ENCODE peak calls at places on chromosomes 11 and 22, in ten cellular contexts. One of them, this sample, is unnamed.

GRCh38 chr11:8638300-8638699 is 44.2 kb downstream of the TRIM66 start:
- DNase-seq in HFF-Myc: no peak
- DNase-seq in fibroblast of villous mesenchyme: peak
- DNase-seq in SK-N-SH: no peak
- DNase-seq in fibroblast of pulmonary artery: peak
- DNase-seq in fibroblast of lung: peak
- DNase-seq in upper lobe of right lung: no peak
- DNase-seq in ovary: no peak
- DNase-seq in heart left ventricle: no peak
- DNase-seq in tibial artery: no peak
- DNase-seq in this sample: no peak

GRCh38 chr11:111604392-111605009 is 2.3 kb downstream of the SIK2 start:
- DNase-seq in HFF-Myc: no peak
- DNase-seq in fibroblast of villous mesenchyme: peak
- DNase-seq in SK-N-SH: peak
- DNase-seq in fibroblast of pulmonary artery: peak
- DNase-seq in fibroblast of lung: peak
- DNase-seq in upper lobe of right lung: no peak
- DNase-seq in ovary: no peak
- DNase-seq in heart left ventricle: no peak
- DNase-seq in tibial artery: no peak
- DNase-seq in this sample: no peak

GRCh38 chr22:19874307-19875060 is 19.8 kb upstream of the GNB1L start:
- DNase-seq in HFF-Myc: no peak
- DNase-seq in fibroblast of villous mesenchyme: no peak
- DNase-seq in SK-N-SH: peak
- DNase-seq in fibroblast of pulmonary artery: no peak
- DNase-seq in fibroblast of lung: peak
- DNase-seq in upper lobe of right lung: peak
- DNase-seq in ovary: peak
- DNase-seq in heart left ventricle: peak
- DNase-seq in tibial artery: peak
- DNase-seq in this sample: no peak

GRCh38 chr22:38267086-38267485 is 5.7 kb downstream of the TMEM184B start:
- DNase-seq in HFF-Myc: no peak
- DNase-seq in fibroblast of villous mesenchyme: peak
- DNase-seq in SK-N-SH: no peak
- DNase-seq in fibroblast of pulmonary artery: peak
- DNase-seq in fibroblast of lung: peak
- DNase-seq in upper lobe of right lung: no peak
- DNase-seq in ovary: peak
- DNase-seq in heart left ventricle: peak
- DNase-seq in tibial artery: no peak
- DNase-seq in this sample: peak

GRCh38 chr11:17386331-17387084 is 2.0 kb downstream of the KCNJ11 start:
- DNase-seq in HFF-Myc: no peak
- DNase-seq in fibroblast of villous mesenchyme: peak
- DNase-seq in SK-N-SH: peak
- DNase-seq in fibroblast of pulmonary artery: peak
- DNase-seq in fibroblast of lung: peak
- DNase-seq in upper lobe of right lung: no peak
- DNase-seq in ovary: no peak
- DNase-seq in heart left ventricle: peak
- DNase-seq in tibial artery: peak
- DNase-seq in this sample: peak

GRCh38 chr22:47285981-47286380 is 523.5 kb downstream of the TBC1D22A start:
- DNase-seq in HFF-Myc: no peak
- DNase-seq in fibroblast of villous mesenchyme: no peak
- DNase-seq in SK-N-SH: no peak
- DNase-seq in fibroblast of pulmonary artery: no peak
- DNase-seq in fibroblast of lung: no peak
- DNase-seq in upper lobe of right lung: peak
- DNase-seq in ovary: no peak
- DNase-seq in heart left ventricle: no peak
- DNase-seq in tibial artery: no peak
- DNase-seq in this sample: no peak

GRCh38 chr11:10004526-10005113 is 289.4 kb downstream of the SBF2 start:
- DNase-seq in HFF-Myc: no peak
- DNase-seq in fibroblast of villous mesenchyme: no peak
- DNase-seq in SK-N-SH: no peak
- DNase-seq in fibroblast of pulmonary artery: no peak
- DNase-seq in fibroblast of lung: peak
- DNase-seq in upper lobe of right lung: no peak
- DNase-seq in ovary: no peak
- DNase-seq in heart left ventricle: no peak
- DNase-seq in tibial artery: no peak
- DNase-seq in this sample: no peak

GRCh38 chr11:60870733-60871377 is 3.5 kb downstream of the ZP1 start:
- DNase-seq in HFF-Myc: no peak
- DNase-seq in fibroblast of villous mesenchyme: no peak
- DNase-seq in SK-N-SH: no peak
- DNase-seq in fibroblast of pulmonary artery: no peak
- DNase-seq in fibroblast of lung: no peak
- DNase-seq in upper lobe of right lung: no peak
- DNase-seq in ovary: no peak
- DNase-seq in heart left ventricle: no peak
- DNase-seq in tibial artery: peak
- DNase-seq in this sample: no peak

GRCh38 chr22:37222440-37222971 is 10.2 kb upstream of the SSTR3 start:
- DNase-seq in HFF-Myc: no peak
- DNase-seq in fibroblast of villous mesenchyme: no peak
- DNase-seq in SK-N-SH: no peak
- DNase-seq in fibroblast of pulmonary artery: no peak
- DNase-seq in fibroblast of lung: no peak
- DNase-seq in upper lobe of right lung: no peak
- DNase-seq in ovary: no peak
- DNase-seq in heart left ventricle: no peak
- DNase-seq in tibial artery: no peak
- DNase-seq in this sample: no peak
- TF ChIP-seq CTCF in HFF-Myc: no peak
- TF ChIP-seq CTCF in fibroblast of villous mesenchyme: no peak
- TF ChIP-seq CTCF in SK-N-SH: no peak
- TF ChIP-seq CTCF in fibroblast of pulmonary artery: no peak
- TF ChIP-seq CTCF in fibroblast of lung: no peak
- TF ChIP-seq CTCF in upper lobe of right lung: no peak
- TF ChIP-seq CTCF in ovary: no peak
- TF ChIP-seq CTCF in heart left ventricle: no peak
- TF ChIP-seq CTCF in tibial artery: no peak
- TF ChIP-seq CTCF in this sample: no peak

GRCh38 chr11:75664366-75664765 is 4.5 kb downstream of the MAP6 start:
- DNase-seq in HFF-Myc: no peak
- DNase-seq in fibroblast of villous mesenchyme: no peak
- DNase-seq in SK-N-SH: no peak
- DNase-seq in fibroblast of pulmonary artery: no peak
- DNase-seq in fibroblast of lung: no peak
- DNase-seq in upper lobe of right lung: no peak
- DNase-seq in ovary: no peak
- DNase-seq in heart left ventricle: no peak
- DNase-seq in tibial artery: no peak
- DNase-seq in this sample: no peak

GRCh38 chr11:75659836-75660235 is 9.0 kb downstream of the MAP6 start:
- DNase-seq in HFF-Myc: no peak
- DNase-seq in fibroblast of villous mesenchyme: peak
- DNase-seq in SK-N-SH: no peak
- DNase-seq in fibroblast of pulmonary artery: no peak
- DNase-seq in fibroblast of lung: no peak
- DNase-seq in upper lobe of right lung: no peak
- DNase-seq in ovary: no peak
- DNase-seq in heart left ventricle: no peak
- DNase-seq in tibial artery: no peak
- DNase-seq in this sample: no peak

GRCh38 chr11:75665126-75665525 is 3.7 kb downstream of the MAP6 start:
- DNase-seq in HFF-Myc: no peak
- DNase-seq in fibroblast of villous mesenchyme: no peak
- DNase-seq in SK-N-SH: no peak
- DNase-seq in fibroblast of pulmonary artery: no peak
- DNase-seq in fibroblast of lung: no peak
- DNase-seq in upper lobe of right lung: no peak
- DNase-seq in ovary: no peak
- DNase-seq in heart left ventricle: no peak
- DNase-seq in tibial artery: no peak
- DNase-seq in this sample: no peak

GRCh38 chr11:75667268-75667830 is 1.5 kb downstream of the MAP6 start:
- DNase-seq in HFF-Myc: no peak
- DNase-seq in fibroblast of villous mesenchyme: no peak
- DNase-seq in SK-N-SH: peak
- DNase-seq in fibroblast of pulmonary artery: peak
- DNase-seq in fibroblast of lung: peak
- DNase-seq in upper lobe of right lung: peak
- DNase-seq in ovary: no peak
- DNase-seq in heart left ventricle: peak
- DNase-seq in tibial artery: no peak
- DNase-seq in this sample: peak

DNA sequence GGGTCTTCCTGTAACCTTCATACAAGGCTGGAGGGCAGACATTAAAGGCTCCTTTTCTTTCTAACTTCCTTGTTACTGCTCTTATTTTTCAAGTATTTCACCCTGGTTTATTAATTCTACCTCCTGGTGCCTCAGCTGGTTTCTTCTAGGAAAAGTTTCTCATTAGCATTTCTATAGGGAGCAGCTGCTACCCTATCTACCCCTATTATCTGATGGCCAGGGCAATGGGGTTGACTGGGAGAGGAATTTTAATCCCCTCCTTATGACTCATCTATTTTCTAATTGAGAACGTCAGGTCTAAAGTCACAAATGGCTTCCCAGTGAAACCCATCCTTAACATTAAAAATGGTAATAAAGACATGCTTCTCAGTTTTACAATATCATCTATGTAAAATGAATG is 5.0 kb downstream of the MAP6 start:
- DNase-seq in HFF-Myc: no peak
- DNase-seq in fibroblast of villous mesenchyme: no peak
- DNase-seq in SK-N-SH: no peak
- DNase-seq in fibroblast of pulmonary artery: no peak
- DNase-seq in fibroblast of lung: no peak
- DNase-seq in upper lobe of right lung: no peak
- DNase-seq in ovary: no peak
- DNase-seq in heart left ventricle: no peak
- DNase-seq in tibial artery: no peak
- DNase-seq in this sample: no peak
- H3K4me3 ChIP-seq in HFF-Myc: no peak
- H3K4me3 ChIP-seq in fibroblast of villous mesenchyme: no peak
- H3K4me3 ChIP-seq in SK-N-SH: no peak
- H3K4me3 ChIP-seq in fibroblast of pulmonary artery: no peak
- H3K4me3 ChIP-seq in fibroblast of lung: no peak
- H3K4me3 ChIP-seq in upper lobe of right lung: no peak
- H3K4me3 ChIP-seq in ovary: no peak
- H3K4me3 ChIP-seq in heart left ventricle: no peak
- H3K4me3 ChIP-seq in tibial artery: no peak
- H3K4me3 ChIP-seq in this sample: no peak

GRCh38 chr11:87352759-87353707 is 315.3 kb downstream of the TMEM135 start:
- DNase-seq in HFF-Myc: peak
- DNase-seq in fibroblast of villous mesenchyme: peak
- DNase-seq in SK-N-SH: peak
- DNase-seq in fibroblast of pulmonary artery: peak
- DNase-seq in fibroblast of lung: peak
- DNase-seq in upper lobe of right lung: peak
- DNase-seq in ovary: peak
- DNase-seq in heart left ventricle: peak
- DNase-seq in tibial artery: peak
- DNase-seq in this sample: peak

GRCh38 chr11:87347441-87347840 is 309.7 kb downstream of the TMEM135 start:
- DNase-seq in HFF-Myc: no peak
- DNase-seq in fibroblast of villous mesenchyme: no peak
- DNase-seq in SK-N-SH: no peak
- DNase-seq in fibroblast of pulmonary artery: no peak
- DNase-seq in fibroblast of lung: no peak
- DNase-seq in upper lobe of right lung: no peak
- DNase-seq in ovary: no peak
- DNase-seq in heart left ventricle: no peak
- DNase-seq in tibial artery: no peak
- DNase-seq in this sample: no peak

GRCh38 chr11:87351671-87352070 is 313.9 kb downstream of the TMEM135 start:
- DNase-seq in HFF-Myc: no peak
- DNase-seq in fibroblast of villous mesenchyme: no peak
- DNase-seq in SK-N-SH: no peak
- DNase-seq in fibroblast of pulmonary artery: no peak
- DNase-seq in fibroblast of lung: no peak
- DNase-seq in upper lobe of right lung: no peak
- DNase-seq in ovary: no peak
- DNase-seq in heart left ventricle: no peak
- DNase-seq in tibial artery: no peak
- DNase-seq in this sample: no peak

GRCh38 chr11:87347860-87348259 is 310.1 kb downstream of the TMEM135 start:
- DNase-seq in HFF-Myc: no peak
- DNase-seq in fibroblast of villous mesenchyme: no peak
- DNase-seq in SK-N-SH: no peak
- DNase-seq in fibroblast of pulmonary artery: no peak
- DNase-seq in fibroblast of lung: no peak
- DNase-seq in upper lobe of right lung: no peak
- DNase-seq in ovary: no peak
- DNase-seq in heart left ventricle: no peak
- DNase-seq in tibial artery: no peak
- DNase-seq in this sample: no peak
- TF ChIP-seq CTCF in HFF-Myc: no peak
- TF ChIP-seq CTCF in fibroblast of villous mesenchyme: no peak
- TF ChIP-seq CTCF in SK-N-SH: no peak
- TF ChIP-seq CTCF in fibroblast of pulmonary artery: no peak
- TF ChIP-seq CTCF in fibroblast of lung: no peak
- TF ChIP-seq CTCF in upper lobe of right lung: no peak
- TF ChIP-seq CTCF in ovary: no peak
- TF ChIP-seq CTCF in heart left ventricle: no peak
- TF ChIP-seq CTCF in tibial artery: no peak
- TF ChIP-seq CTCF in this sample: no peak

GRCh38 chr11:66281001-66281400 is 3.0 kb downstream of the CNIH2 start:
- DNase-seq in HFF-Myc: no peak
- DNase-seq in fibroblast of villous mesenchyme: no peak
- DNase-seq in SK-N-SH: no peak
- DNase-seq in fibroblast of pulmonary artery: no peak
- DNase-seq in fibroblast of lung: peak
- DNase-seq in upper lobe of right lung: no peak
- DNase-seq in ovary: no peak
- DNase-seq in heart left ventricle: no peak
- DNase-seq in tibial artery: no peak
- DNase-seq in this sample: no peak

GRCh38 chr11:66282468-66283455 is 4.8 kb downstream of the CNIH2 start:
- DNase-seq in HFF-Myc: peak
- DNase-seq in fibroblast of villous mesenchyme: peak
- DNase-seq in SK-N-SH: peak
- DNase-seq in fibroblast of pulmonary artery: peak
- DNase-seq in fibroblast of lung: peak
- DNase-seq in upper lobe of right lung: peak
- DNase-seq in ovary: peak
- DNase-seq in heart left ventricle: peak
- DNase-seq in tibial artery: peak
- DNase-seq in this sample: peak

GRCh38 chr11:66280428-66280827 is 2.5 kb downstream of the CNIH2 start:
- DNase-seq in HFF-Myc: no peak
- DNase-seq in fibroblast of villous mesenchyme: no peak
- DNase-seq in SK-N-SH: peak
- DNase-seq in fibroblast of pulmonary artery: no peak
- DNase-seq in fibroblast of lung: no peak
- DNase-seq in upper lobe of right lung: no peak
- DNase-seq in ovary: peak
- DNase-seq in heart left ventricle: no peak
- DNase-seq in tibial artery: no peak
- DNase-seq in this sample: no peak

GRCh38 chr11:66283461-66284105 is 5.4 kb downstream of the YIF1A start:
- DNase-seq in HFF-Myc: no peak
- DNase-seq in fibroblast of villous mesenchyme: no peak
- DNase-seq in SK-N-SH: peak
- DNase-seq in fibroblast of pulmonary artery: no peak
- DNase-seq in fibroblast of lung: no peak
- DNase-seq in upper lobe of right lung: no peak
- DNase-seq in ovary: no peak
- DNase-seq in heart left ventricle: no peak
- DNase-seq in tibial artery: no peak
- DNase-seq in this sample: no peak

DNA sequence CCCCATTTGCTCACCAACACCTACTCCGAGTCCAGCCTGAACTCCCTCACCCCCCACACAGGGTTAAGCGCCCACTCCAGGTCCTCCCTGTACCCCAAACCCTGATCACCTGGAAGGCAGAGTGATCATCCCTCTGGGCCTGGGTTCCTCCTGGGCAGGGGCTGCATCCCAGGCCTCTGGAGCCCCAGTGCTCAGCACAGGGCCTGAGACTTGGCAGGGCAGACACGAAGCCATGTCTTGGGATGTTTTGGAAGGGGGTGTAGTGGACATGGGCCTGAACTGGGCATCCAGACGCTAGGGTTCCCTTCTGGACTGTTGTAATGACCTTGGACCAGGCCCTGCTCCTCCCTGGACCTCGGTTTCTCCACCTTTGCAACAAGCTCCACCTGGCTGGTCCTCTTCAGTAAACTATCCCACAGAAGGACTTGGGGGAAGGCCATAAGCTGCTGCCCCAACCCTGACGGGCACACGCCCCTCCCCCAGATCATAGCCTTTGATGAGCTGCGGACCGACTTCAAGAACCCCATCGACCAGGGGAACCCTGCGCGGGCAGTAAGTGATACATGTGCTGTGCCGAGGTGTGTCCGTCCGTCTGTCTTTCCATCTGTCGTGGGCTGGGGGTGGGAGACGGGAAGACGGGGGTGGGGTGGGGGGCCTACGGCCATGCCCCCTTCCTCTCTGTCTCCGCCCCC is 3.9 kb downstream of the CNIH2 start:
- DNase-seq in HFF-Myc: no peak
- DNase-seq in fibroblast of villous mesenchyme: no peak
- DNase-seq in SK-N-SH: no peak
- DNase-seq in fibroblast of pulmonary artery: no peak
- DNase-seq in fibroblast of lung: no peak
- DNase-seq in upper lobe of right lung: no peak
- DNase-seq in ovary: no peak
- DNase-seq in heart left ventricle: no peak
- DNase-seq in tibial artery: no peak
- DNase-seq in this sample: no peak
- H3K4me3 ChIP-seq in HFF-Myc: no peak
- H3K4me3 ChIP-seq in fibroblast of villous mesenchyme: no peak
- H3K4me3 ChIP-seq in SK-N-SH: no peak
- H3K4me3 ChIP-seq in fibroblast of pulmonary artery: no peak
- H3K4me3 ChIP-seq in fibroblast of lung: no peak
- H3K4me3 ChIP-seq in upper lobe of right lung: no peak
- H3K4me3 ChIP-seq in ovary: no peak
- H3K4me3 ChIP-seq in heart left ventricle: no peak
- H3K4me3 ChIP-seq in tibial artery: no peak
- H3K4me3 ChIP-seq in this sample: no peak